ENCODE peak calls at places on chromosome 6, in nine cellular contexts. O is body of pancreas; G is heart right ventricle; I is SK-N-SH; A is Panc1; M is CD4-positive, alpha-beta memory T cell; Q is mesendoderm; E is GM23248; Z is heart left ventricle. R is an unnamed sample.
A peak's percentile ranks its signal among the peaks of the same experiment; 100 is the strongest.

GRCh38 chr6:30615958-30616810 is 859 bp downstream of the PPP1R10 start:
- DNase-seq in O (no peak), G (no peak), I (no peak), A (no peak), M (peak; percentile 71), Q (peak; percentile 81), E (peak; percentile 62), Z (no peak), R (no peak)

GRCh38 chr6:164148789-164149188 is 734.3 kb downstream of the QKI start:
- DNase-seq in O (no peak), G (peak; percentile 16), I (no peak), A (no peak), M (no peak), Q (no peak), E (no peak), Z (no peak), R (no peak)

GRCh38 chr6:45630801-45631200 is 253.1 kb upstream of the SUPT3H start:
- DNase-seq in O (no peak), G (no peak), I (no peak), A (no peak), M (no peak), Q (no peak), E (peak; percentile 68), Z (no peak), R (no peak)

GRCh38 chr6:137451926-137452325 is 42.3 kb downstream of the OLIG3 start:
- DNase-seq in O (no peak), G (no peak), I (no peak), A (no peak), M (no peak), Q (no peak), E (peak; percentile 69), Z (no peak), R (no peak)

GRCh38 chr6:52087498-52087999 is at the start of gene PKHD1:
- DNase-seq in O (peak; percentile 42), G (no peak), I (peak; percentile 24), A (no peak), M (no peak), Q (peak; percentile 63), E (peak; percentile 27), Z (no peak), R (peak; percentile 51)

GRCh38 chr6:301526-301925 is 9.2 kb downstream of the DUSP22 start:
- DNase-seq in O (no peak), G (no peak), I (no peak), A (no peak), M (no peak), Q (no peak), E (no peak), Z (no peak), R (no peak)

GRCh38 chr6:16141514-16141913 is 12.6 kb downstream of the MYLIP start:
- DNase-seq in O (no peak), G (no peak), I (no peak), A (no peak), M (no peak), Q (no peak), E (no peak), Z (peak; percentile 38), R (no peak)

GRCh38 chr6:78868124-78868523 is 773 bp downstream of the IRAK1BP1 start:
- DNase-seq in O (no peak), G (no peak), I (no peak), A (no peak), M (no peak), Q (no peak), E (no peak), Z (no peak), R (no peak)

GRCh38 chr6:49813248-49813647 is 26.2 kb upstream of the PGK2 start:
- DNase-seq in O (no peak), G (no peak), I (no peak), A (no peak), M (no peak), Q (no peak), E (no peak), Z (no peak), R (no peak)

GRCh38 chr6:168201383-168201782 is 118.2 kb downstream of the DACT2 start:
- DNase-seq in O (peak; percentile 34), G (no peak), I (no peak), A (no peak), M (no peak), Q (peak; percentile 70), E (no peak), Z (peak; percentile 4), R (peak; percentile 87)

GRCh38 chr6:168015492-168016175 is 18.2 kb downstream of the KIF25 start:
- DNase-seq in O (no peak), G (no peak), I (no peak), A (no peak), M (no peak), Q (no peak), E (no peak), Z (no peak), R (no peak)

GRCh38 chr6:149212892-149213786 is 104.4 kb upstream of the TAB2 start:
- DNase-seq in O (no peak), G (no peak), I (no peak), A (no peak), M (no peak), Q (no peak), E (peak; percentile 35), Z (no peak), R (no peak)

GRCh38 chr6:123380257-123380656 is 256.5 kb downstream of the TRDN start:
- DNase-seq in O (no peak), G (peak; percentile 10), I (peak; percentile 5), A (peak; percentile 25), M (no peak), Q (peak; percentile 50), E (peak; percentile 47), Z (no peak), R (peak; percentile 4)

GRCh38 chr6:10747251-10747972 is at the start of gene TMEM14B:
- DNase-seq in O (peak; percentile 100), G (peak; percentile 100), I (peak; percentile 99), A (peak; percentile 82), M (peak; percentile 99), Q (peak; percentile 98), E (peak; percentile 99), Z (peak; percentile 100), R (peak; percentile 99)

GRCh38 chr6:33195304-33196022 is 3.2 kb upstream of the COL11A2 start:
- DNase-seq in O (no peak), G (no peak), I (no peak), A (no peak), M (no peak), Q (no peak), E (no peak), Z (peak; percentile 49), R (peak; percentile 40)

GRCh38 chr6:53615633-53616449 is 49.7 kb downstream of the KLHL31 start:
- DNase-seq in O (peak; percentile 28), G (no peak), I (no peak), A (peak; percentile 95), M (no peak), Q (peak; percentile 26), E (peak; percentile 87), Z (no peak), R (no peak)

GRCh38 chr6:155782739-155783459 is 327.3 kb upstream of the NOX3 start:
- DNase-seq in O (no peak), G (no peak), I (no peak), A (no peak), M (no peak), Q (no peak), E (peak; percentile 46), Z (no peak), R (no peak)

DNA sequence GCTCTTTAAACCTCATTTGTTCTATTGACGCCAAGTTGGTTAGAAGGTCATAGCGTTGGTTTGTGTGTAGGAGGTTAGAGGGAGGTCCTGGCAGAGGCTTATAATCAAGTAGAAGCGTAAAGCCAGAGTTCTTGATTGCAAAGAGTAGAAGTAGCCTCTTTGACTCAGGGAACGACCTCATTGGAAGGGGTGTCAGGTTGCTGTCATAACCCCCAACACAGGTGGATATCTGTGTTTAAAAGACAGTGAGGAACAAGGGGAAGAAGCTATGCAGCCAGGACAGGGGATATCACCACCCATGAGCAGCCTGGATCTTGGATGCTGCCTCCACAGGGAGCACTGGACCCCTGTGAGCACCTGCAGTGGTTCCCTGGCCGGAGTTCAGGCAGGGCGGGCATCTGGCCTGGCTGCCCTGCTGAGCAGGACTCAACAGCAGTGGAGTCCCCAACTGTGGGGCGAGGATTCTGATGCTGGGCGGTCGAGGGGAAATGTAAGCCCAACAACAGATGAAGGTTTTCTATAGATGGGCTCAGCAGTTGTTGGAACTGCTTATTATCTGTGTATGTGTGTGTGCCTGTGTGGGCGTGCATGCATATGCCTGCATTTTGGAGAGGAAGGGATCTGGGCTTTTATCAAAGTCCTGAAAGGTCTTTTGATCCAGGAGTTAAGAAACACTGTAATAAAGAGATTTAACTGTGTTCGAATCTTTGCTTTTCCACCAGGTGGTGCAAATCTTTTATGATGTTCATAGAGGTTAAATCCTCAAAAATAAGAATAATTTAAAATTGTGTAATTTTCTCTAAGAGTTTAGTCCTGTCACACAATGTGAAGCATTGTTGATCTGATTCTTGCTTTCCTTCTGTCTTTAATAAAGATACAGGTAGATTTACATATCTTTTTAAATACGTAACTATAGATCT is 27.7 kb downstream of the HIVEP1 start:
- DNase-seq in O (no peak), G (no peak), I (no peak), A (no peak), M (no peak), Q (no peak), E (no peak), Z (no peak), R (peak; percentile 43)
- H3K36me3 ChIP-seq in O (no peaks in the 10 kb centered on the region), G (no peaks in the 10 kb centered on the region), I (peaks cover 5% of the 10 kb centered on the region), A (no peaks in the 10 kb centered on the region), M (no peaks in the 10 kb centered on the region), Q (no peaks in the 10 kb centered on the region), E (no peaks in the 10 kb centered on the region), Z (no peaks in the 10 kb centered on the region), R (no peaks in the 10 kb centered on the region)

DNA sequence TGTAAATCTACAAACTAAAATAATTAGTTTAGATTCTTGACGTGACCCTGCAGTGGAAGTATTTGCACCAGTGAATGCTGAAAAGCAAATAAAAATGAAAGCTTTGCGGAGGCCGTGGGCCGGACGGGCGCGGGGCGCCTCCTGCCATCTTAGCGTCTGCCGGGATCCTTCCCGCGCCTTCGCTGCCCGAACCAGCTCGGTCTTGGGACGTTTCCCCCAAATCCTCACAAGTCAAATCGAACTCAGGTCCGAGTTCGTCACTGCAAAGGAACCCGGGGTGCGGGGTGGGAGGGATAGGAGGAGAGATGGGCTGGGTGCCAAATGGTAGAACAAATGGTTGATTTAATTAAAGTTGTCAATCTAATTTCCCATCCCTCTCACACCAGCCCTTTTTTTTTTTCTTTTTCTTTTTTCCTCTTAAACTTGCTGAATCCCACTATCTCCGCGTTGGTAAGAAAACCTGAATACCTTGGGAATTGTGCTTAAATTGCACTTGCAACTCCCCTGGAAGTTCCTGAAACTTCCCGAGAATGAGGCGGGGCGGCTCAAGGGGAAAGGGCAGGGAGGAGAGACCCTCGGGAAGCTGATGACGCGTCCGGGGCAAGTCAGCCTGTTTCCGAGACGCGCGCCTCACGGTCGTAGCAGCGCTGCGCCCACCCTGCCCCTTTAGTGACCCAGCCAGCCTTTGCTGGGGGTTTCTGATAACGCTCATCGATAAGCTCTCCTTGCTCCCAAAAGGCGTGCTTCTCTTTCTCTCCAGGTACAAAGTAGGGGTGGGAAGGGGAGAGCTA is 1.7 kb downstream of the GJA1 start:
- DNase-seq in O (peak; percentile 38), G (peak; percentile 53), I (peak; percentile 59), A (no peak), M (no peak), Q (peak; percentile 88), E (peak; percentile 73), Z (peak; percentile 67), R (peak; percentile 60)
- H3K4me3 ChIP-seq in O (peak overlapping the region; percentile 31), G (peak overlapping the region; percentile 60), I (peak overlapping the region; percentile 86), A (peak overlapping the region; percentile 64), M (peak overlapping the region; percentile 29), Q (peak overlapping the region; percentile 94), E (peak overlapping the region; percentile 98), Z (peak overlapping the region; percentile 47), R (peak overlapping the region; percentile 81)

GRCh38 chr6:89734526-89734925 is 85.1 kb downstream of the MDN1 start:
- DNase-seq in O (no peak), G (no peak), I (no peak), A (no peak), M (no peak), Q (peak; percentile 21), E (peak; percentile 21), Z (no peak), R (no peak)
- H3K36me3 ChIP-seq in O (peaks cover 13% of the 10 kb centered on the region), G (peaks cover 31% of the 10 kb centered on the region), I (peaks cover 45% of the 10 kb centered on the region), A (peaks cover 29% of the 10 kb centered on the region), M (peaks cover 21% of the 10 kb centered on the region), Q (peaks cover 9% of the 10 kb centered on the region), E (peaks cover 25% of the 10 kb centered on the region), Z (peaks cover 4% of the 10 kb centered on the region), R (peaks cover 49% of the 10 kb centered on the region)

GRCh38 chr6:119330520-119330919 is 19.0 kb downstream of the MAN1A1 start:
- DNase-seq in O (no peak), G (no peak), I (no peak), A (no peak), M (no peak), Q (no peak), E (no peak), Z (no peak), R (no peak)
- H3K4me3 ChIP-seq in O (no peak overlapping the region), G (no peak overlapping the region), I (no peak overlapping the region), A (no peak overlapping the region), M (no peak overlapping the region), Q (no peak overlapping the region), E (no peak overlapping the region), Z (no peak overlapping the region), R (no peak overlapping the region)